ENCODE peak calls at places on chromosomes 13 and 19, in four cellular contexts. F is stimulated activated CD4-positive, alpha-beta T cell treated with anti-CD3 and anti-CD28 coated beads, Interleukin-15, amount 100 ng/mL, for 1 hour; O is heart right ventricle; R is NCI-H1694 treated with DMSO at 0.1 percent for 48 hours. G is an unnamed sample.

GRCh38 chr13:48126944-48127814 is 32.3 kb upstream of the MED4 start:
- DNase-seq in F (no peak), O (peak; percentile 81), R (peak; percentile 87), G (peak; percentile 46)

GRCh38 chr13:52846567-52847321 is 1.7 kb downstream of the PCDH8 start:
- DNase-seq in F (no peak), O (peak; percentile 34), R (no peak), G (no peak)

GRCh38 chr19:4652075-4652474 is 12.8 kb downstream of the TNFAIP8L1 start:
- DNase-seq in F (no peak), O (no peak), R (no peak), G (no peak)

GRCh38 chr19:13825489-13826475 is 30.5 kb downstream of the ZSWIM4 start:
- DNase-seq in F (no peak), O (no peak), R (no peak), G (no peak)

GRCh38 chr19:3520166-3521103 is 14.3 kb downstream of the FZR1 start:
- DNase-seq in F (no peak), O (no peak), R (no peak), G (no peak)

GRCh38 chr13:113083402-113084061 is 22.1 kb upstream of the F7 start:
- DNase-seq in F (no peak), O (peak; percentile 65), R (no peak), G (no peak)

GRCh38 chr19:45117167-45117594 is 24.2 kb downstream of the PPP1R37 start:
- DNase-seq in F (peak; percentile 37), O (no peak), R (no peak), G (no peak)

GRCh38 chr13:34114581-34114980 is 296.6 kb downstream of the RFC3 start:
- DNase-seq in F (no peak), O (no peak), R (no peak), G (no peak)

GRCh38 chr13:79593611-79594275 is 112.8 kb downstream of the NDFIP2 start:
- DNase-seq in F (no peak), O (no peak), R (no peak), G (no peak)

GRCh38 chr13:106986033-106986484 is 418.1 kb upstream of the ARGLU1 start:
- DNase-seq in F (no peak), O (no peak), R (no peak), G (no peak)

GRCh38 chr19:55258476-55258827 is 365 bp downstream of the PPP6R1 start:
- DNase-seq in F (peak; percentile 49), O (no peak), R (no peak), G (no peak)

GRCh38 chr13:97502192-97502591 is 68.2 kb downstream of the RAP2A start:
- DNase-seq in F (no peak), O (peak; percentile 49), R (no peak), G (no peak)

G was measured in central memory CD8-positive, alpha-beta T cell.